ENCODE peak calls at places on chromosomes 6 and 20, in four cellular contexts. I is central memory CD4-positive, alpha-beta T cell; C is left ventricle myocardium inferior; D is EH. L is an unnamed sample.

GRCh38 chr6:34616230-34616591 is 60.1 kb upstream of the SPDEF start:
- DNase-seq in C (no peak), D (no peak), I (no peak), L (no peak)

GRCh38 chr6:122405417-122405816 is 6.0 kb downstream of the HSF2 start:
- DNase-seq in I (no peak), C (no peak), D (no peak), L (no peak)

GRCh38 chr20:31570735-31571617 is 34.1 kb upstream of the ID1 start:
- DNase-seq in I (no peak), C (no peak), D (peak), L (no peak)

GRCh38 chr6:3165631-3166534 is 8.5 kb upstream of the TUBB2A start:
- DNase-seq in I (no peak), D (peak), C (no peak), L (no peak)

GRCh38 chr6:132198040-132198439 is 203.2 kb downstream of the MOXD1 start:
- DNase-seq in C (no peak), D (peak), I (no peak), L (no peak)

GRCh38 chr6:130215526-130215925 is 7.2 kb downstream of the SAMD3 start:
- DNase-seq in C (no peak), I (peak), D (no peak), L (no peak)

GRCh38 chr6:37481793-37482192 is 17.9 kb downstream of the CCDC167 start:
- DNase-seq in C (no peak), I (no peak), D (no peak), L (no peak)

GRCh38 chr20:13102237-13102636 is 93.5 kb downstream of the SPTLC3 start:
- DNase-seq in I (no peak), D (no peak), C (no peak), L (no peak)

GRCh38 chr20:33377366-33377765 is 24.0 kb downstream of the CDK5RAP1 start:
- DNase-seq in D (no peak), I (peak), C (no peak), L (no peak)

L was measured in cardiac septum.